ENCODE peak calls at places on chromosomes 2 and 18, in four cellular contexts. One of them, this sample, is unnamed.

GRCh38 chr2:142716463-142717242 is 160.8 kb upstream of the KYNU start:
- DNase-seq in WTC11: peak; percentile 38
- DNase-seq in uterus: no peak
- DNase-seq in MCF 10A: peak; percentile 90
- DNase-seq in this sample: no peak

GRCh38 chr18:11412790-11413189 is 196.6 kb upstream of the SLC35G4 start:
- DNase-seq in WTC11: no peak
- DNase-seq in uterus: no peak
- DNase-seq in MCF 10A: no peak
- DNase-seq in this sample: no peak

GRCh38 chr18:8478166-8478967 is 130.9 kb upstream of the RAB12 start:
- DNase-seq in WTC11: peak; percentile 93
- DNase-seq in uterus: peak; percentile 38
- DNase-seq in MCF 10A: peak; percentile 64
- DNase-seq in this sample: peak; percentile 71

GRCh38 chr2:45932278-45932975 is 281.0 kb downstream of the PRKCE start:
- DNase-seq in WTC11: no peak
- DNase-seq in uterus: no peak
- DNase-seq in MCF 10A: peak; percentile 55
- DNase-seq in this sample: no peak

GRCh38 chr2:155377178-155377780 is 678.8 kb downstream of the KCNJ3 start:
- DNase-seq in WTC11: no peak
- DNase-seq in uterus: no peak
- DNase-seq in MCF 10A: peak; percentile 47
- DNase-seq in this sample: no peak

GRCh38 chr18:31030574-31031278 is 11.8 kb downstream of the DSC3 start:
- DNase-seq in WTC11: no peak
- DNase-seq in uterus: no peak
- DNase-seq in MCF 10A: no peak
- DNase-seq in this sample: no peak

GRCh38 chr2:18178736-18179349 is 300.4 kb downstream of the KCNS3 start:
- DNase-seq in WTC11: peak; percentile 49
- DNase-seq in uterus: no peak
- DNase-seq in MCF 10A: peak; percentile 74
- DNase-seq in this sample: no peak

GRCh38 chr2:217279571-217279970 is 419.7 kb upstream of the TNP1 start:
- DNase-seq in WTC11: no peak
- DNase-seq in uterus: no peak
- DNase-seq in MCF 10A: peak; percentile 27
- DNase-seq in this sample: no peak

GRCh38 chr2:85796549-85797262 is 42.9 kb downstream of the ATOH8 start:
- DNase-seq in WTC11: no peak
- DNase-seq in uterus: peak; percentile 28
- DNase-seq in MCF 10A: no peak
- DNase-seq in this sample: no peak
- TF ChIP-seq CTCF in WTC11: no peak
- TF ChIP-seq CTCF in uterus: no peak
- TF ChIP-seq CTCF in MCF 10A: no peak
- TF ChIP-seq CTCF in this sample: no peak

DNA sequence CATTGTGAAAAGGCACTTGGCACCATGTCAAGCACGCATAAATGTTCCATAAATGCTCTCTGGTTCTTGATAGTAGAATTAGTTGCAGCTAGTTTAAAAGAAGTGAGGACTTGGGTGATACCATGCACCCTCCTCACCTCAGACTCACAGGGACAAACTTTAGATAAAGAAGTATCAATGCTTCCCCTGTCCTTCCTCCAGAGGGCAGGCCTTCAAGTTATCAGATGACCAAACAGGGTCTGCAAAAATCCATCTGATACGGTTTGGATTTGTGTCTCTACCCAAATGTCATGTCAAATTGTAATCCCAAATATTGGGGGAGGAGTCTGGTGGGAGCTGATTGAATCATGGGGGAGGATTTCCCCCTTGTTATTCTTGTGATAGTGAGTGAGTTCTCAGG is 54.1 kb downstream of the C1QL2 start:
- DNase-seq in WTC11: no peak
- DNase-seq in uterus: no peak
- DNase-seq in MCF 10A: no peak
- DNase-seq in this sample: no peak
- TF ChIP-seq CTCF in WTC11: no peak
- TF ChIP-seq CTCF in uterus: no peak
- TF ChIP-seq CTCF in MCF 10A: no peak
- TF ChIP-seq CTCF in this sample: no peak

GRCh38 chr2:206392118-206392517 is 51.2 kb upstream of the ADAM23 start:
- DNase-seq in WTC11: peak; percentile 60
- DNase-seq in uterus: no peak
- DNase-seq in MCF 10A: peak; percentile 64
- DNase-seq in this sample: no peak
- TF ChIP-seq CTCF in WTC11: peak; percentile 52
- TF ChIP-seq CTCF in uterus: no peak
- TF ChIP-seq CTCF in MCF 10A: peak; percentile 44
- TF ChIP-seq CTCF in this sample: peak; percentile 50

GRCh38 chr2:66827851-66828250 is 392.9 kb downstream of the MEIS1 start:
- DNase-seq in WTC11: no peak
- DNase-seq in uterus: no peak
- DNase-seq in MCF 10A: no peak
- DNase-seq in this sample: no peak
- TF ChIP-seq CTCF in WTC11: no peak
- TF ChIP-seq CTCF in uterus: no peak
- TF ChIP-seq CTCF in MCF 10A: no peak
- TF ChIP-seq CTCF in this sample: no peak

GRCh38 chr2:98822301-98823164 is 91.6 kb upstream of the MGAT4A start:
- DNase-seq in WTC11: peak; percentile 72
- DNase-seq in uterus: no peak
- DNase-seq in MCF 10A: no peak
- DNase-seq in this sample: peak; percentile 69
- TF ChIP-seq CTCF in WTC11: no peak
- TF ChIP-seq CTCF in uterus: no peak
- TF ChIP-seq CTCF in MCF 10A: no peak
- TF ChIP-seq CTCF in this sample: peak; percentile 17

GRCh38 chr2:135744761-135745314 is 3.2 kb downstream of the UBXN4 start:
- DNase-seq in WTC11: peak; percentile 24
- DNase-seq in uterus: no peak
- DNase-seq in MCF 10A: peak; percentile 70
- DNase-seq in this sample: no peak
- TF ChIP-seq CTCF in WTC11: no peak
- TF ChIP-seq CTCF in uterus: no peak
- TF ChIP-seq CTCF in MCF 10A: no peak
- TF ChIP-seq CTCF in this sample: peak; percentile 7

DNA sequence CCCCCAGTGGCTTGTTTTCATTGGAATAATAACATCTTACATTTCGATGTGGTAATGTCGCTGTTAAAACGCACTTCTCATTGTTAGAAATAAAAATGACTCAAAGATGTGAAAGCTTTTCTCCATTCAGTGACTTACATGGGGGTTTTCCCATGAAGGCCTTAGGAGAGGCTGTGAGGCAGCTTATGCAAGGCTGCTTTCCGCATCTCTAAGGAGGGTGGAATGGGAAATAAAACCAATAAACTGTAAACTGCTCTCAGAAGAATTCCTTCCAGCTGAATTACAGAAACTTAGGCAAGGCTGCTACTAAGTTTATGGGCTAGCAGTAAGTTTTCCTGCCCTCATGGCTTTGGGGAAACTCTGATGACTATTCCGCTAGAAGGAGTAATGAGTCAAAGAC is 97.6 kb upstream of the SMAD7 start:
- DNase-seq in WTC11: no peak
- DNase-seq in uterus: no peak
- DNase-seq in MCF 10A: no peak
- DNase-seq in this sample: no peak
- TF ChIP-seq CTCF in WTC11: no peak
- TF ChIP-seq CTCF in uterus: no peak
- TF ChIP-seq CTCF in MCF 10A: no peak
- TF ChIP-seq CTCF in this sample: no peak

This sample was measured in psoas muscle.